ENCODE peak calls at places on chromosomes 7 and 10, in eight cellular contexts. U is T-helper 17 cell, L is tibial nerve, R is frontal cortex, O is COR-L47, S is IMR-90, J is osteocyte, I is uterus. E is an unnamed sample.

GRCh38 chr7:151808296-151809155 is 68.4 kb downstream of the PRKAG2 start:
- DNase-seq in S (no peak), J (no peak), I (no peak), L (no peak), R (no peak), O (no peak), U (no peak), E (no peak)

GRCh38 chr10:97069026-97069425 is 116.7 kb downstream of the SLIT1 start:
- DNase-seq in I (no peak), J (no peak), L (no peak), S (no peak), O (no peak), R (no peak), U (no peak), E (no peak)

GRCh38 chr7:55526770-55527169 is 45.5 kb downstream of the VOPP1 start:
- DNase-seq in L (no peak), I (no peak), R (peak), S (no peak), O (peak), U (no peak), J (no peak), E (no peak)

GRCh38 chr7:149635561-149636329 is 137.6 kb downstream of the ZNF467 start:
- DNase-seq in I (no peak), S (no peak), O (no peak), L (no peak), R (no peak), U (no peak), J (peak), E (peak)

GRCh38 chr10:51010977-51011376 is 63.3 kb upstream of the PRKG1 start:
- DNase-seq in I (no peak), J (no peak), L (no peak), O (no peak), R (no peak), U (no peak), S (peak), E (no peak)

GRCh38 chr10:58254644-58255043 is 13.1 kb downstream of the IPMK start:
- DNase-seq in J (no peak), R (no peak), I (no peak), L (no peak), U (no peak), S (no peak), O (no peak), E (no peak)

GRCh38 chr7:45215611-45216062 is 58.0 kb downstream of the RAMP3 start:
- DNase-seq in O (no peak), J (peak), U (no peak), I (no peak), L (no peak), R (no peak), S (no peak), E (no peak)

GRCh38 chr10:67804395-67804678 is 33.7 kb downstream of the DNAJC12 start:
- DNase-seq in U (no peak), O (no peak), J (no peak), S (no peak), L (no peak), R (no peak), I (no peak), E (no peak)

GRCh38 chr10:93468532-93469213 is 13.5 kb downstream of the MYOF start:
- DNase-seq in L (no peak), R (no peak), U (no peak), S (peak), I (peak), J (no peak), O (no peak), E (peak)

GRCh38 chr10:51718804-51719291 is 19.5 kb upstream of the CSTF2T start:
- DNase-seq in S (peak), U (no peak), J (no peak), L (no peak), R (no peak), I (no peak), O (no peak), E (no peak)

GRCh38 chr7:84975586-84976185 is 211.2 kb downstream of the SEMA3D start:
- DNase-seq in O (no peak), R (no peak), I (no peak), U (no peak), J (no peak), S (peak), L (no peak), E (no peak)

GRCh38 chr7:23938937-23939552 is 229.0 kb downstream of the STK31 start:
- DNase-seq in U (no peak), R (no peak), O (peak), S (peak), L (no peak), I (no peak), J (no peak), E (no peak)

GRCh38 chr7:36289833-36290661 is 99.6 kb upstream of the ANLN start:
- DNase-seq in R (no peak), L (no peak), O (no peak), I (no peak), S (no peak), J (no peak), U (no peak), E (no peak)

GRCh38 chr7:68964060-68964459 is 634.2 kb upstream of the AUTS2 start:
- DNase-seq in L (no peak), I (no peak), O (no peak), U (no peak), R (no peak), J (no peak), S (no peak), E (no peak)

GRCh38 chr10:30538086-30538485 is 91.5 kb downstream of the LYZL2 start:
- DNase-seq in S (peak), U (no peak), L (no peak), O (no peak), R (no peak), J (no peak), I (no peak), E (no peak)

GRCh38 chr10:36455481-36456119 is 669.8 kb upstream of the ANKRD30A start:
- DNase-seq in I (no peak), L (no peak), O (no peak), J (no peak), S (peak), U (no peak), R (no peak), E (no peak)

GRCh38 chr10:91201213-91201996 is 19.1 kb upstream of the PCGF5 start:
- DNase-seq in J (no peak), S (no peak), O (no peak), L (no peak), I (no peak), U (no peak), R (no peak), E (no peak)

GRCh38 chr7:154857728-154858681 is 144.9 kb downstream of the PAXIP1 start:
- DNase-seq in O (no peak), R (no peak), L (no peak), I (no peak), S (no peak), J (no peak), U (no peak), E (no peak)

GRCh38 chr7:1693991-1694524 is 24.0 kb downstream of the ELFN1 start:
- DNase-seq in J (no peak), I (peak), U (no peak), L (peak), O (no peak), R (peak), S (peak), E (no peak)

GRCh38 chr10:71233491-71233892 is 21.1 kb downstream of the UNC5B start:
- DNase-seq in U (no peak), J (no peak), S (no peak), I (no peak), O (no peak), L (no peak), R (no peak), E (no peak)

GRCh38 chr10:29646238-29646902 is 11.6 kb upstream of the SVIL start:
- DNase-seq in U (no peak), I (peak), O (peak), R (no peak), J (peak), S (peak), L (no peak), E (no peak)

GRCh38 chr7:94580601-94581000 is 71.0 kb downstream of the CASD1 start:
- DNase-seq in J (no peak), O (no peak), S (peak), U (no peak), I (no peak), L (no peak), R (no peak), E (no peak)

GRCh38 chr7:120273476-120273975 is 551 bp downstream of the KCND2 start:
- DNase-seq in U (no peak), O (peak), L (no peak), I (peak), R (peak), J (no peak), S (no peak), E (peak)

GRCh38 chr7:158030566-158030965 is 557.1 kb downstream of the PTPRN2 start:
- DNase-seq in O (no peak), U (no peak), L (no peak), J (no peak), S (no peak), I (no peak), R (no peak), E (peak)

GRCh38 chr7:32206987-32207386 is 136.8 kb upstream of the PDE1C start:
- DNase-seq in J (peak), O (no peak), S (peak), L (no peak), U (no peak), I (no peak), R (no peak), E (no peak)

GRCh38 chr10:84613336-84614021 is 285.1 kb downstream of the CCSER2 start:
- DNase-seq in R (no peak), J (peak), L (no peak), U (no peak), S (no peak), I (no peak), O (peak), E (no peak)

GRCh38 chr7:142414915-142415314 is 157.1 kb upstream of the PRSS58 start:
- DNase-seq in O (no peak), S (no peak), J (no peak), U (no peak), I (no peak), R (no peak), L (no peak), E (no peak)

GRCh38 chr7:97982647-97983046 is 7.3 kb downstream of the OCM2 start:
- DNase-seq in U (no peak), L (no peak), S (no peak), I (no peak), J (no peak), O (no peak), R (no peak), E (no peak)

GRCh38 chr10:61844116-61844515 is 57.4 kb upstream of the ARID5B start:
- DNase-seq in U (no peak), S (no peak), J (no peak), I (no peak), L (no peak), O (no peak), R (no peak), E (no peak)

GRCh38 chr10:92590623-92591549 is 2.0 kb upstream of the KIF11 start:
- DNase-seq in I (peak), L (peak), R (no peak), O (peak), J (no peak), S (peak), U (peak), E (no peak)

GRCh38 chr7:3154881-3155494 is 111.3 kb upstream of the CARD11 start:
- DNase-seq in O (peak), S (peak), U (peak), I (no peak), J (no peak), R (no peak), L (no peak), E (no peak)

GRCh38 chr10:110498982-110499795 is 1.5 kb downstream of the DUSP5 start:
- DNase-seq in U (peak), I (peak), L (no peak), J (no peak), O (no peak), R (no peak), S (peak), E (peak)

GRCh38 chr10:26855186-26855585 is 5.6 kb downstream of the ABI1 start:
- DNase-seq in L (no peak), U (no peak), I (no peak), O (no peak), R (no peak), S (peak), J (no peak), E (no peak)

GRCh38 chr7:101816499-101817030 is 861 bp upstream of the CUX1 start:
- DNase-seq in U (no peak), S (peak), L (no peak), I (peak), O (peak), J (no peak), R (peak), E (peak)

GRCh38 chr7:153832160-153832559 is 220.0 kb upstream of the DPP6 start:
- DNase-seq in S (no peak), O (peak), J (no peak), U (no peak), R (no peak), L (no peak), I (no peak), E (no peak)

GRCh38 chr10:93065675-93066543 is 5.3 kb downstream of the CYP26C1 start:
- DNase-seq in J (no peak), I (no peak), U (no peak), R (no peak), S (no peak), L (no peak), O (no peak), E (no peak)

GRCh38 chr7:31696270-31696669 is 9.3 kb downstream of the PPP1R17 start:
- DNase-seq in R (no peak), S (no peak), I (no peak), L (no peak), U (no peak), O (no peak), J (no peak), E (no peak)

GRCh38 chr10:117164878-117165556 is 26.9 kb upstream of the VAX1 start:
- DNase-seq in S (no peak), J (no peak), L (no peak), I (no peak), U (no peak), R (no peak), O (no peak), E (no peak)